ENCODE peak calls at places on chromosomes 6 and 20, in six cellular contexts. One of them, this sample, is unnamed.

GRCh38 chr6:29447670-29448069 is 8.6 kb downstream of the OR10C1 start:
- DNase-seq in breast epithelium: no peak
- DNase-seq in naive thymus-derived CD4-positive, alpha-beta T cell: no peak
- DNase-seq in effector memory CD4-positive, alpha-beta T cell: no peak
- DNase-seq in heart left ventricle: no peak
- DNase-seq in ovary: no peak
- DNase-seq in this sample: no peak

GRCh38 chr6:82183642-82184282 is 63.8 kb downstream of the IBTK start:
- DNase-seq in effector memory CD4-positive, alpha-beta T cell: no peak
- DNase-seq in breast epithelium: no peak
- DNase-seq in ovary: no peak
- DNase-seq in heart left ventricle: no peak
- DNase-seq in naive thymus-derived CD4-positive, alpha-beta T cell: no peak
- DNase-seq in this sample: no peak

GRCh38 chr6:107330190-107330589 is 129.2 kb downstream of the PDSS2 start:
- DNase-seq in naive thymus-derived CD4-positive, alpha-beta T cell: peak; percentile 5
- DNase-seq in effector memory CD4-positive, alpha-beta T cell: no peak
- DNase-seq in ovary: no peak
- DNase-seq in breast epithelium: no peak
- DNase-seq in heart left ventricle: no peak
- DNase-seq in this sample: no peak

GRCh38 chr6:15400572-15401004 is 154.7 kb downstream of the JARID2 start:
- DNase-seq in effector memory CD4-positive, alpha-beta T cell: no peak
- DNase-seq in naive thymus-derived CD4-positive, alpha-beta T cell: peak; percentile 54
- DNase-seq in breast epithelium: no peak
- DNase-seq in ovary: peak; percentile 69
- DNase-seq in heart left ventricle: peak; percentile 85
- DNase-seq in this sample: no peak

GRCh38 chr6:168165891-168166290 is 86.9 kb upstream of the FRMD1 start:
- DNase-seq in naive thymus-derived CD4-positive, alpha-beta T cell: no peak
- DNase-seq in heart left ventricle: no peak
- DNase-seq in effector memory CD4-positive, alpha-beta T cell: no peak
- DNase-seq in ovary: no peak
- DNase-seq in breast epithelium: no peak
- DNase-seq in this sample: peak; percentile 33

GRCh38 chr20:37417857-37418501 is 72.0 kb downstream of the SRC start:
- DNase-seq in naive thymus-derived CD4-positive, alpha-beta T cell: no peak
- DNase-seq in breast epithelium: no peak
- DNase-seq in ovary: no peak
- DNase-seq in heart left ventricle: no peak
- DNase-seq in effector memory CD4-positive, alpha-beta T cell: no peak
- DNase-seq in this sample: peak; percentile 48

GRCh38 chr6:22025468-22026159 is 271.2 kb downstream of the PRL start:
- DNase-seq in ovary: peak; percentile 50
- DNase-seq in breast epithelium: no peak
- DNase-seq in heart left ventricle: no peak
- DNase-seq in naive thymus-derived CD4-positive, alpha-beta T cell: peak; percentile 7
- DNase-seq in effector memory CD4-positive, alpha-beta T cell: no peak
- DNase-seq in this sample: peak; percentile 97

GRCh38 chr6:149185799-149186357 is 131.6 kb upstream of the TAB2 start:
- DNase-seq in breast epithelium: no peak
- DNase-seq in effector memory CD4-positive, alpha-beta T cell: no peak
- DNase-seq in ovary: no peak
- DNase-seq in naive thymus-derived CD4-positive, alpha-beta T cell: no peak
- DNase-seq in heart left ventricle: no peak
- DNase-seq in this sample: no peak

GRCh38 chr6:113723182-113723581 is 134.0 kb upstream of the MARCKS start:
- DNase-seq in naive thymus-derived CD4-positive, alpha-beta T cell: no peak
- DNase-seq in heart left ventricle: no peak
- DNase-seq in breast epithelium: no peak
- DNase-seq in effector memory CD4-positive, alpha-beta T cell: no peak
- DNase-seq in ovary: no peak
- DNase-seq in this sample: no peak
- H3K27ac ChIP-seq in naive thymus-derived CD4-positive, alpha-beta T cell: no peak overlapping the region
- H3K27ac ChIP-seq in heart left ventricle: peak overlapping the region; percentile 12
- H3K27ac ChIP-seq in breast epithelium: no peak overlapping the region
- H3K27ac ChIP-seq in effector memory CD4-positive, alpha-beta T cell: no peak overlapping the region
- H3K27ac ChIP-seq in ovary: no peak overlapping the region
- H3K27ac ChIP-seq in this sample: no peak overlapping the region

GRCh38 chr20:10510216-10510615 is 75.1 kb downstream of the SLX4IP start:
- DNase-seq in breast epithelium: no peak
- DNase-seq in ovary: no peak
- DNase-seq in naive thymus-derived CD4-positive, alpha-beta T cell: no peak
- DNase-seq in heart left ventricle: no peak
- DNase-seq in effector memory CD4-positive, alpha-beta T cell: no peak
- DNase-seq in this sample: no peak

GRCh38 chr20:10513091-10513490 is 78.0 kb downstream of the SLX4IP start:
- DNase-seq in naive thymus-derived CD4-positive, alpha-beta T cell: no peak
- DNase-seq in ovary: no peak
- DNase-seq in effector memory CD4-positive, alpha-beta T cell: no peak
- DNase-seq in breast epithelium: no peak
- DNase-seq in heart left ventricle: no peak
- DNase-seq in this sample: no peak

GRCh38 chr20:10509411-10509810 is 74.3 kb downstream of the SLX4IP start:
- DNase-seq in naive thymus-derived CD4-positive, alpha-beta T cell: no peak
- DNase-seq in effector memory CD4-positive, alpha-beta T cell: no peak
- DNase-seq in breast epithelium: no peak
- DNase-seq in heart left ventricle: no peak
- DNase-seq in ovary: no peak
- DNase-seq in this sample: no peak

GRCh38 chr20:10511507-10512231 is 76.6 kb downstream of the SLX4IP start:
- DNase-seq in ovary: peak; percentile 75
- DNase-seq in heart left ventricle: peak; percentile 81
- DNase-seq in effector memory CD4-positive, alpha-beta T cell: peak; percentile 43
- DNase-seq in breast epithelium: peak; percentile 64
- DNase-seq in naive thymus-derived CD4-positive, alpha-beta T cell: no peak
- DNase-seq in this sample: peak; percentile 95

GRCh38 chr20:10511166-10511506 is 76.0 kb downstream of the SLX4IP start:
- DNase-seq in effector memory CD4-positive, alpha-beta T cell: no peak
- DNase-seq in heart left ventricle: no peak
- DNase-seq in ovary: no peak
- DNase-seq in naive thymus-derived CD4-positive, alpha-beta T cell: no peak
- DNase-seq in breast epithelium: no peak
- DNase-seq in this sample: no peak
- H3K4me3 ChIP-seq in effector memory CD4-positive, alpha-beta T cell: no peak overlapping the region
- H3K4me3 ChIP-seq in heart left ventricle: no peak overlapping the region
- H3K4me3 ChIP-seq in ovary: no peak overlapping the region
- H3K4me3 ChIP-seq in naive thymus-derived CD4-positive, alpha-beta T cell: no peak overlapping the region
- H3K4me3 ChIP-seq in breast epithelium: no peak overlapping the region
- H3K4me3 ChIP-seq in this sample: no peak overlapping the region

GRCh38 chr6:135299256-135299655 is 118.1 kb downstream of the MYB start:
- DNase-seq in effector memory CD4-positive, alpha-beta T cell: no peak
- DNase-seq in naive thymus-derived CD4-positive, alpha-beta T cell: no peak
- DNase-seq in breast epithelium: no peak
- DNase-seq in ovary: no peak
- DNase-seq in heart left ventricle: no peak
- DNase-seq in this sample: no peak
- H3K4me1 ChIP-seq in effector memory CD4-positive, alpha-beta T cell: no peaks in the 10 kb centered on the region
- H3K4me1 ChIP-seq in naive thymus-derived CD4-positive, alpha-beta T cell: no peaks in the 10 kb centered on the region
- H3K4me1 ChIP-seq in breast epithelium: no peaks in the 10 kb centered on the region
- H3K4me1 ChIP-seq in ovary: no peaks in the 10 kb centered on the region
- H3K4me1 ChIP-seq in heart left ventricle: no peaks in the 10 kb centered on the region
- H3K4me1 ChIP-seq in this sample: no peaks in the 10 kb centered on the region

GRCh38 chr6:43885399-43886066 is 115.5 kb downstream of the VEGFA start:
- DNase-seq in ovary: no peak
- DNase-seq in breast epithelium: no peak
- DNase-seq in effector memory CD4-positive, alpha-beta T cell: no peak
- DNase-seq in naive thymus-derived CD4-positive, alpha-beta T cell: no peak
- DNase-seq in heart left ventricle: no peak
- DNase-seq in this sample: no peak

GRCh38 chr6:43884660-43885022 is 114.6 kb downstream of the VEGFA start:
- DNase-seq in heart left ventricle: no peak
- DNase-seq in effector memory CD4-positive, alpha-beta T cell: no peak
- DNase-seq in naive thymus-derived CD4-positive, alpha-beta T cell: no peak
- DNase-seq in breast epithelium: no peak
- DNase-seq in ovary: no peak
- DNase-seq in this sample: no peak

GRCh38 chr6:43886717-43887339 is 116.8 kb downstream of the VEGFA start:
- DNase-seq in naive thymus-derived CD4-positive, alpha-beta T cell: no peak
- DNase-seq in breast epithelium: no peak
- DNase-seq in ovary: no peak
- DNase-seq in heart left ventricle: no peak
- DNase-seq in effector memory CD4-positive, alpha-beta T cell: no peak
- DNase-seq in this sample: no peak

GRCh38 chr6:43887340-43887858 is 117.4 kb downstream of the VEGFA start:
- DNase-seq in heart left ventricle: no peak
- DNase-seq in effector memory CD4-positive, alpha-beta T cell: no peak
- DNase-seq in naive thymus-derived CD4-positive, alpha-beta T cell: no peak
- DNase-seq in ovary: no peak
- DNase-seq in breast epithelium: no peak
- DNase-seq in this sample: no peak

GRCh38 chr6:43886067-43886461 is 116.1 kb downstream of the VEGFA start:
- DNase-seq in heart left ventricle: no peak
- DNase-seq in breast epithelium: no peak
- DNase-seq in effector memory CD4-positive, alpha-beta T cell: no peak
- DNase-seq in ovary: no peak
- DNase-seq in naive thymus-derived CD4-positive, alpha-beta T cell: no peak
- DNase-seq in this sample: peak; percentile 82
- H3K27ac ChIP-seq in heart left ventricle: no peak overlapping the region
- H3K27ac ChIP-seq in breast epithelium: no peak overlapping the region
- H3K27ac ChIP-seq in effector memory CD4-positive, alpha-beta T cell: no peak overlapping the region
- H3K27ac ChIP-seq in ovary: no peak overlapping the region
- H3K27ac ChIP-seq in naive thymus-derived CD4-positive, alpha-beta T cell: no peak overlapping the region
- H3K27ac ChIP-seq in this sample: peak overlapping the region; percentile 42

DNA sequence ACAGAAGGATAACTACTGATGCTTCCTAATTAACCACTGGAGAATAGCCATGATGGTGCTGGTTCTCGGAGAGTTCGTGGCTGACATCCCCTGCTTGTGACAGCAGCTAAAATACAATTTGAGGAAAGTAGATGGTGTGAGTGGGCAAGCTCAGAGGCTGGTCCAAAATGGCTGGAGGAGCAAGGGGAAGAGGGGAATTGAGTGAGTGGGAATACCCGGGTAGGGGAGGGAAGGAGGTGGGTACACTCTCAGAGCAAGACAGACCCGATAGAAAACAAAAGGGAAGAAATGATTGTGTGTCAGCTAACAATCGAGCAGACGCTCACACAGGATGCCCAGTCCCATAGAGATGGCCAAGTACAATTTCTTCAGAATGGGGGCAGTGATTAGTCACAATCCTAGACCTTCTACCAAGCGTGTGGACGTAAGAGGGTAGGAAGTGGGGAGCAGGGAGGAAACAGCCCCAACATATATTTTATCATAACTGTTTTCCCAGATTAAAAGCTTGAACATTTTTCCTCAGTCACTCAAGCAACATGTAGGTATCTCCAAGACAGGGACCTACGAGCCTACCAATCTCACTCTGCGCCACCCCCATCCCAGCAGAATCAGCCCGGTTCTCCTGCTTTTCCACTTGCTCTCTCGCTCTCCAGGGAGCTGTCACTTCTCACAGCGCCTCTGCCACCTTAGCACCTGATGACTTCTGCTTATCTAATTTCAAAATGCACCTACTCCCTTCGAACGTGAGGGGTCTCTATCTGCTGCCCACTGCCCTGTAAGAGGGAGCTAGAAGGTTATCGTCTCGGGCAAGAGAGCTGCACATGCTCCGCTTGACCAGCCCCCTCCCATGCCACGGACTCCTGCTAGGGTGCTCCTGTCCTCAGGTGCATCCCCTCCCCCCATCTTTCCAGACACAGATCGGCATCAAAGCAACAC is 26.2 kb downstream of the RIPOR2 start:
- DNase-seq in heart left ventricle: no peak
- DNase-seq in ovary: no peak
- DNase-seq in naive thymus-derived CD4-positive, alpha-beta T cell: no peak
- DNase-seq in breast epithelium: no peak
- DNase-seq in effector memory CD4-positive, alpha-beta T cell: no peak
- DNase-seq in this sample: no peak
- H3K4me3 ChIP-seq in heart left ventricle: peak overlapping the region; percentile 75
- H3K4me3 ChIP-seq in ovary: peak overlapping the region; percentile 64
- H3K4me3 ChIP-seq in naive thymus-derived CD4-positive, alpha-beta T cell: peak overlapping the region; percentile 41
- H3K4me3 ChIP-seq in breast epithelium: peak overlapping the region; percentile 88
- H3K4me3 ChIP-seq in effector memory CD4-positive, alpha-beta T cell: peak overlapping the region; percentile 56
- H3K4me3 ChIP-seq in this sample: peak overlapping the region; percentile 54

GRCh38 chr20:17641993-17642392 is 40.0 kb downstream of the RRBP1 start:
- DNase-seq in breast epithelium: no peak
- DNase-seq in heart left ventricle: no peak
- DNase-seq in effector memory CD4-positive, alpha-beta T cell: no peak
- DNase-seq in ovary: no peak
- DNase-seq in naive thymus-derived CD4-positive, alpha-beta T cell: no peak
- DNase-seq in this sample: no peak
- H3K4me1 ChIP-seq in breast epithelium: no peaks in the 10 kb centered on the region
- H3K4me1 ChIP-seq in heart left ventricle: peaks cover 50% of the 10 kb centered on the region
- H3K4me1 ChIP-seq in effector memory CD4-positive, alpha-beta T cell: no peaks in the 10 kb centered on the region
- H3K4me1 ChIP-seq in ovary: peaks cover 36% of the 10 kb centered on the region
- H3K4me1 ChIP-seq in naive thymus-derived CD4-positive, alpha-beta T cell: no peaks in the 10 kb centered on the region
- H3K4me1 ChIP-seq in this sample: no peaks in the 10 kb centered on the region

GRCh38 chr6:132089173-132089572 is 138.0 kb upstream of the CCN2 start:
- DNase-seq in breast epithelium: no peak
- DNase-seq in naive thymus-derived CD4-positive, alpha-beta T cell: no peak
- DNase-seq in effector memory CD4-positive, alpha-beta T cell: no peak
- DNase-seq in heart left ventricle: no peak
- DNase-seq in ovary: no peak
- DNase-seq in this sample: no peak
- H3K27ac ChIP-seq in breast epithelium: no peak overlapping the region
- H3K27ac ChIP-seq in naive thymus-derived CD4-positive, alpha-beta T cell: no peak overlapping the region
- H3K27ac ChIP-seq in effector memory CD4-positive, alpha-beta T cell: no peak overlapping the region
- H3K27ac ChIP-seq in heart left ventricle: no peak overlapping the region
- H3K27ac ChIP-seq in ovary: no peak overlapping the region
- H3K27ac ChIP-seq in this sample: no peak overlapping the region

GRCh38 chr6:26198626-26199056 is 111.4 kb downstream of the HFE start:
- DNase-seq in naive thymus-derived CD4-positive, alpha-beta T cell: no peak
- DNase-seq in effector memory CD4-positive, alpha-beta T cell: no peak
- DNase-seq in heart left ventricle: no peak
- DNase-seq in ovary: no peak
- DNase-seq in breast epithelium: no peak
- DNase-seq in this sample: no peak
- H3K4me3 ChIP-seq in naive thymus-derived CD4-positive, alpha-beta T cell: peak overlapping the region; percentile 92
- H3K4me3 ChIP-seq in effector memory CD4-positive, alpha-beta T cell: peak overlapping the region; percentile 69
- H3K4me3 ChIP-seq in heart left ventricle: peak overlapping the region; percentile 65
- H3K4me3 ChIP-seq in ovary: peak overlapping the region; percentile 55
- H3K4me3 ChIP-seq in breast epithelium: peak overlapping the region; percentile 76
- H3K4me3 ChIP-seq in this sample: peak overlapping the region; percentile 56